ENCODE peak calls at places on chromosome 13, in four cellular contexts. One of them, this sample, is unnamed.

GRCh38 chr13:47004022-47004421 is 107.2 kb upstream of the HTR2A start:
- ATAC-seq in upper lobe of left lung: no peak
- ATAC-seq in Panc1: no peak
- ATAC-seq in HCT116: no peak
- ATAC-seq in this sample: no peak

GRCh38 chr13:86922936-86923335 is 748.2 kb upstream of the SLITRK5 start:
- ATAC-seq in upper lobe of left lung: no peak
- ATAC-seq in Panc1: no peak
- ATAC-seq in HCT116: no peak
- ATAC-seq in this sample: no peak

GRCh38 chr13:32229443-32229842 is 85.7 kb downstream of the ZAR1L start:
- ATAC-seq in upper lobe of left lung: no peak
- ATAC-seq in Panc1: no peak
- ATAC-seq in HCT116: no peak
- ATAC-seq in this sample: no peak

GRCh38 chr13:110503037-110503901 is 58.3 kb downstream of the RAB20 start:
- ATAC-seq in upper lobe of left lung: no peak
- ATAC-seq in Panc1: no peak
- ATAC-seq in HCT116: no peak
- ATAC-seq in this sample: no peak

GRCh38 chr13:50152655-50153309 is 137.5 kb downstream of the KCNRG start:
- ATAC-seq in upper lobe of left lung: no peak
- ATAC-seq in Panc1: peak
- ATAC-seq in HCT116: no peak
- ATAC-seq in this sample: no peak

GRCh38 chr13:109145631-109146030 is 516.2 kb downstream of the MYO16 start:
- ATAC-seq in upper lobe of left lung: peak
- ATAC-seq in Panc1: peak
- ATAC-seq in HCT116: peak
- ATAC-seq in this sample: peak

GRCh38 chr13:29499766-29500165 is 95.7 kb downstream of the SLC7A1 start:
- ATAC-seq in upper lobe of left lung: no peak
- ATAC-seq in Panc1: no peak
- ATAC-seq in HCT116: no peak
- ATAC-seq in this sample: no peak

GRCh38 chr13:96898855-96899254 is 95.4 kb downstream of the OXGR1 start:
- ATAC-seq in upper lobe of left lung: no peak
- ATAC-seq in Panc1: no peak
- ATAC-seq in HCT116: no peak
- ATAC-seq in this sample: no peak

GRCh38 chr13:110423689-110424302 is 116.7 kb downstream of the COL4A2 start:
- ATAC-seq in upper lobe of left lung: no peak
- ATAC-seq in Panc1: no peak
- ATAC-seq in HCT116: no peak
- ATAC-seq in this sample: no peak

GRCh38 chr13:20998649-20999415 is 62.6 kb downstream of the LATS2 start:
- ATAC-seq in upper lobe of left lung: peak
- ATAC-seq in Panc1: no peak
- ATAC-seq in HCT116: no peak
- ATAC-seq in this sample: no peak

GRCh38 chr13:94239135-94239534 is 240.3 kb downstream of the DCT start:
- ATAC-seq in upper lobe of left lung: no peak
- ATAC-seq in Panc1: no peak
- ATAC-seq in HCT116: no peak
- ATAC-seq in this sample: no peak

GRCh38 chr13:29520671-29521070 is 74.8 kb downstream of the SLC7A1 start:
- ATAC-seq in upper lobe of left lung: no peak
- ATAC-seq in Panc1: no peak
- ATAC-seq in HCT116: no peak
- ATAC-seq in this sample: no peak

GRCh38 chr13:50073340-50073739 is 58.1 kb downstream of the KCNRG start:
- ATAC-seq in upper lobe of left lung: no peak
- ATAC-seq in Panc1: no peak
- ATAC-seq in HCT116: no peak
- ATAC-seq in this sample: no peak

GRCh38 chr13:113139580-113139979 is 17.0 kb downstream of the F10 start:
- ATAC-seq in upper lobe of left lung: no peak
- ATAC-seq in Panc1: no peak
- ATAC-seq in HCT116: no peak
- ATAC-seq in this sample: no peak

GRCh38 chr13:84684048-84684662 is 801.9 kb upstream of the SLITRK1 start:
- ATAC-seq in upper lobe of left lung: no peak
- ATAC-seq in Panc1: no peak
- ATAC-seq in HCT116: no peak
- ATAC-seq in this sample: no peak

GRCh38 chr13:35144496-35144895 is 202.4 kb downstream of the NBEA start:
- ATAC-seq in upper lobe of left lung: no peak
- ATAC-seq in Panc1: no peak
- ATAC-seq in HCT116: no peak
- ATAC-seq in this sample: no peak

DNA sequence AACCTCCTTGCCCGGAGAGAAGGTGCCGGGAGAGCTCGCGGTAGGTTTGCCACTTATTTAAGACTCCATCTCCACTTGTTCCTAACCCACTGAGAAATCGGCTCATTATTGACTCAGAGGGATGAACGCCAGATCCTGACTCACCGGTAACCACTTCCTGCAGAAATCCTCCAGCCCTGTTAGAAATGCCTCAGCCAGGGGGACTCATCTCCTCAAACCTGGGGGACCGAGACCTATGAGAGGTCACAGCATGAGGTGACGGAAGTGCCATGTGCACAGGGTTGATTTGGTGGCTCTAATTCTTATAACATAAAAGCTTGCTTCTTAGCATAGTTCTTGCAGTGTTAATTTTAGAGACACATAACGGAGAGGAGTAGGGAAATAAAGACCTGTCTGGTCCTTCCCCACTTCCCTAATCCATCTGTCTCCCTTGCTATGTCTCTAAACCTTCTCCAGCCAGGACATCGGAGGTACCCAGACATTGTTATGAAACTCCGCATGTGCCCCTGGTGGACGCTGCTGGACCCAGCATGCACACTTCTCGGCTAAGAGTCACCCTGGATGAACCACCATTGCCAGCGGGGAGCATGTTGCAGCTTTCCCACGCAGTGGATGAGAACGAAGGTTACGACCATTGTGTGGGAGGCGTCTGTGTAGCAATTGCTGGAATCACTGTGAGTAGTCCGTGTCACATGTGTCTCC is 158.9 kb downstream of the EFNB2 start:
- ATAC-seq in upper lobe of left lung: no peak
- ATAC-seq in Panc1: peak
- ATAC-seq in HCT116: peak
- ATAC-seq in this sample: no peak
- TF ChIP-seq CTCF in upper lobe of left lung: no peak
- TF ChIP-seq CTCF in Panc1: peak
- TF ChIP-seq CTCF in HCT116: no peak
- TF ChIP-seq CTCF in this sample: no peak

GRCh38 chr13:89279374-89279773 is 1608.2 kb downstream of the SLITRK5 start:
- ATAC-seq in upper lobe of left lung: no peak
- ATAC-seq in Panc1: no peak
- ATAC-seq in HCT116: no peak
- ATAC-seq in this sample: no peak
- TF ChIP-seq POLR2AphosphoS5 in upper lobe of left lung: no peak
- TF ChIP-seq POLR2AphosphoS5 in Panc1: no peak
- TF ChIP-seq POLR2AphosphoS5 in HCT116: no peak
- TF ChIP-seq POLR2AphosphoS5 in this sample: no peak

GRCh38 chr13:91085127-91085526 is 262.4 kb upstream of the MIR17HG start:
- ATAC-seq in upper lobe of left lung: no peak
- ATAC-seq in Panc1: no peak
- ATAC-seq in HCT116: no peak
- ATAC-seq in this sample: no peak
- TF ChIP-seq CTCF in upper lobe of left lung: no peak
- TF ChIP-seq CTCF in Panc1: no peak
- TF ChIP-seq CTCF in HCT116: no peak
- TF ChIP-seq CTCF in this sample: no peak

GRCh38 chr13:51179432-51179971 is 42.7 kb upstream of the FAM124A start:
- ATAC-seq in upper lobe of left lung: no peak
- ATAC-seq in Panc1: no peak
- ATAC-seq in HCT116: no peak
- ATAC-seq in this sample: no peak

GRCh38 chr13:51178456-51179074 is 43.6 kb upstream of the FAM124A start:
- ATAC-seq in upper lobe of left lung: no peak
- ATAC-seq in Panc1: no peak
- ATAC-seq in HCT116: no peak
- ATAC-seq in this sample: no peak

GRCh38 chr13:51180853-51181511 is 41.2 kb upstream of the FAM124A start:
- ATAC-seq in upper lobe of left lung: no peak
- ATAC-seq in Panc1: no peak
- ATAC-seq in HCT116: no peak
- ATAC-seq in this sample: no peak

GRCh38 chr13:51177188-51177587 is 45.0 kb upstream of the FAM124A start:
- ATAC-seq in upper lobe of left lung: no peak
- ATAC-seq in Panc1: no peak
- ATAC-seq in HCT116: no peak
- ATAC-seq in this sample: no peak

DNA sequence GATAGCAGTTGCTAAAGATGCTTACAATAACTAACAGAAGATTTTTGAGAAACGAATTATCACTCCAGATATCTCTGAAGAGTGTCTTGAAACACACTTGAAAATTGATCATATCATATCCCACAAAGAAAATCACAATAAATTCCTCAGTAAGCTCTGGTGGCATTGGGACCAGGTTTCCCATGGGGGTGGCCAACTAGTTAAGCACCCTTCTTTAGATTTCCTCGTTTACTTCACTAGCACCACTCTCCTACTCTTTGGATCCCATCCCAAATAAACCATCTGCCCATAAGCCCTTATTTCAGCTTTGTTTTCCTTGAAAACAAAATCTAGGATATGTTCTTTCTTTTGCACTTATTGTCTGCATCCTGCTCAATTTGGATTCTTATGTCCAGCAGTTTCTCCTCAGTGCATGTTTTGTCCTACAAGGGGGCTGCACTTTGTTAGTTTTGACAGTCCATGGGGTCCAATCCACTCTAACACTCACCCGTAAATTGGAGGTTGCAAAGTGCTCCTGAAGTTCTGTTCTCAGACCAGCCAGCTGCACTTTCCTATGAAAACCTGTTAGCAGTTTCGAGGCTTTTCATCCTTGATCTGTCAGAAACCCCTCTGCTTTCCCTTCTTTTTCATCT is 40.3 kb upstream of the FAM124A start:
- ATAC-seq in upper lobe of left lung: no peak
- ATAC-seq in Panc1: no peak
- ATAC-seq in HCT116: no peak
- ATAC-seq in this sample: no peak
- TF ChIP-seq POLR2AphosphoS5 in upper lobe of left lung: no peak
- TF ChIP-seq POLR2AphosphoS5 in Panc1: no peak
- TF ChIP-seq POLR2AphosphoS5 in HCT116: no peak
- TF ChIP-seq POLR2AphosphoS5 in this sample: no peak

GRCh38 chr13:98839826-98840769 is 87.6 kb upstream of the SLC15A1 start:
- ATAC-seq in upper lobe of left lung: peak
- ATAC-seq in Panc1: peak
- ATAC-seq in HCT116: peak
- ATAC-seq in this sample: peak

GRCh38 chr13:98842858-98843481 is 90.5 kb upstream of the SLC15A1 start:
- ATAC-seq in upper lobe of left lung: peak
- ATAC-seq in Panc1: peak
- ATAC-seq in HCT116: peak
- ATAC-seq in this sample: peak

GRCh38 chr13:98843482-98843877 is 91.0 kb upstream of the SLC15A1 start:
- ATAC-seq in upper lobe of left lung: no peak
- ATAC-seq in Panc1: no peak
- ATAC-seq in HCT116: no peak
- ATAC-seq in this sample: no peak

GRCh38 chr13:98838776-98839175 is 86.3 kb upstream of the SLC15A1 start:
- ATAC-seq in upper lobe of left lung: no peak
- ATAC-seq in Panc1: no peak
- ATAC-seq in HCT116: no peak
- ATAC-seq in this sample: no peak

GRCh38 chr13:98842074-98842473 is 89.6 kb upstream of the SLC15A1 start:
- ATAC-seq in upper lobe of left lung: no peak
- ATAC-seq in Panc1: no peak
- ATAC-seq in HCT116: no peak
- ATAC-seq in this sample: no peak
- TF ChIP-seq CTCF in upper lobe of left lung: no peak
- TF ChIP-seq CTCF in Panc1: no peak
- TF ChIP-seq CTCF in HCT116: no peak
- TF ChIP-seq CTCF in this sample: no peak

DNA sequence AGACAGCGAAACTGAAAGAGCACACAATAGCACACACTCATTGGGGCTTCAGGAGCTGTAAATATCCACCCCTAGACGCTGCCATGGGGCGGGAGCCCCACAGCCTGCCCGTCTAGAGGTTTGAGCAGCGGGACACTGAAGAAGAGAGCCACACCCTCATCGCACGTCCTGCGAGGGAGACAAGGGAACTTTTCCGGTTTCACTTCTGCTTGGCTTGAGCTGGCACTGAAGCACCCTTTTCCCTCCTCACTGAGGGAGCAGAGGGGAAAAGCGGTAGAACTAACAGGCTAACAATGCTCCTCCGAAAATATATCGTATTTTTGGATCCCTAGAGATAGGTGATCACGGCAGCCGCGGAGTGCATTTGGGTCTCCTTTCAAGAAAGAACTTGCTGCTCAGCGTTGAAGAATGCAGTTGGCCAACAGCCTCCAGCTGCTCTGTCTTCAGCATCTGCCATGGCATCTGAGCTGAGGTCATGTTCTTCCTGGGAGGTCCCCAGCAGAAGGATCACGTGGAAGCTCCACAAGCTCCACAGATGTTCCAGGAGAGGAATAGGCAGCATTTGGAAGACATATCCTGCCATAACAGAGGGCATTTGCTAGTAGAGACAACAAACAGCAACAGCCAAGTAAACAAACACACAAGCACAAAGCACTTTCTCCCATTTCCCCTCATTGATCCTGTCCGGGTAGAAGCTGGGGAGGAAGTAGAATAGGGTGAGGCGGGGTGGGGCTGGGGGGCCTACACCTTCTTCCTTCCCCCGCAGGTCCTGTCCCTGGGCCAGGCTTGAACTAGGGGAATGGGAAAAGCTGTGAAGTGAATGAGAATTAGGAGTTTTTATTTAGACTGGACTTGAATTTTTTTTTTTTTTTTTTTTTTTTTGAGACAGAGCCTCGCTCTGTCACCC is 44.8 kb upstream of the ALOX5AP start:
- ATAC-seq in upper lobe of left lung: peak
- ATAC-seq in Panc1: peak
- ATAC-seq in HCT116: peak
- ATAC-seq in this sample: peak
- TF ChIP-seq POLR2AphosphoS5 in upper lobe of left lung: peak
- TF ChIP-seq POLR2AphosphoS5 in Panc1: no peak
- TF ChIP-seq POLR2AphosphoS5 in HCT116: no peak
- TF ChIP-seq POLR2AphosphoS5 in this sample: peak

DNA sequence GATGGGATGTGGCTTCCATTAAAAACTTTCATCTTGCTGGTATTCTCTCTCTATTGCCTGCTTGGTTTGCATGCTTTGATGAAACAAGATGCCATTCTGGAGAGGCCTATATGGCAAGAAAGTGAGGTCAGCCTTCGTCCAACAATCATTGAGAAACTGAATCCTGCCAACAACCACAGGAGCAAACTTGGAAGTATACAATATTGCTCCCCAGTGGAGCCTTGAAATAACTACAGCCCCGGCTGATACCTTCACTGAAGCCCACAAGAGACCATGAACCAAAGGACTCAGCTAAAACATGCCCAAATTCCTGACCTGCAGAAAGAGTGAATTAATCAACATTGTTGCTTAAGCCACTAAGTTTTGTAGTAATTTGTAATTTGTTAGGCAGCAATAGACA is 82.5 kb upstream of the FGF14 start:
- ATAC-seq in upper lobe of left lung: no peak
- ATAC-seq in Panc1: no peak
- ATAC-seq in HCT116: no peak
- ATAC-seq in this sample: no peak
- TF ChIP-seq CTCF in upper lobe of left lung: no peak
- TF ChIP-seq CTCF in Panc1: peak
- TF ChIP-seq CTCF in HCT116: no peak
- TF ChIP-seq CTCF in this sample: peak

This sample was measured in gastroesophageal sphincter.